ENCODE peak calls at places on chromosomes 13 and 19, in four cellular contexts. L is K562, R is HepG2, F is GM12878. K is an unnamed sample.

GRCh38 chr13:45851171-45851889 is at the start of gene SIAH3:
- DNase-seq in R (no peak), F (no peak), L (no peak), K (no peak)

GRCh38 chr13:33213797-33214196 is 71.8 kb downstream of the STARD13 start:
- DNase-seq in F (no peak), L (no peak), R (no peak), K (no peak)

GRCh38 chr13:100674848-100675659 is 459 bp upstream of the TMTC4 start:
- DNase-seq in L (peak), F (peak), R (peak), K (peak)

GRCh38 chr13:91955546-91956355 is 557.3 kb downstream of the GPC5 start:
- DNase-seq in L (no peak), R (no peak), F (no peak), K (no peak)

GRCh38 chr13:102399791-102400618 is 1.8 kb downstream of the FGF14 start:
- DNase-seq in F (no peak), L (no peak), R (no peak), K (no peak)

GRCh38 chr13:112783946-112784500 is 94.2 kb downstream of the ATP11A start:
- DNase-seq in R (no peak), L (no peak), F (no peak), K (no peak)

GRCh38 chr19:37855098-37855497 is 51.3 kb downstream of the WDR87 start:
- DNase-seq in L (no peak), F (no peak), R (no peak), K (no peak)

GRCh38 chr19:45814166-45814780 is 835 bp downstream of the RSPH6A start:
- DNase-seq in R (no peak), F (no peak), L (no peak), K (no peak)

GRCh38 chr19:28027116-28027515 is 1185.8 kb downstream of the UQCRFS1 start:
- DNase-seq in F (no peak), R (no peak), L (no peak), K (no peak)

GRCh38 chr19:33621065-33621785 is 528 bp upstream of the CHST8 start:
- DNase-seq in R (no peak), L (no peak), F (no peak), K (no peak)

GRCh38 chr13:52830946-52831345 is 17.5 kb downstream of the PCDH8 start:
- DNase-seq in R (no peak), F (no peak), L (no peak), K (no peak)

GRCh38 chr13:41017153-41017552 is 2.0 kb downstream of the ELF1 start:
- DNase-seq in R (no peak), F (no peak), L (no peak), K (no peak)

GRCh38 chr19:33687761-33688656 is 66.3 kb downstream of the CHST8 start:
- DNase-seq in F (no peak), R (no peak), L (no peak), K (no peak)

DNA sequence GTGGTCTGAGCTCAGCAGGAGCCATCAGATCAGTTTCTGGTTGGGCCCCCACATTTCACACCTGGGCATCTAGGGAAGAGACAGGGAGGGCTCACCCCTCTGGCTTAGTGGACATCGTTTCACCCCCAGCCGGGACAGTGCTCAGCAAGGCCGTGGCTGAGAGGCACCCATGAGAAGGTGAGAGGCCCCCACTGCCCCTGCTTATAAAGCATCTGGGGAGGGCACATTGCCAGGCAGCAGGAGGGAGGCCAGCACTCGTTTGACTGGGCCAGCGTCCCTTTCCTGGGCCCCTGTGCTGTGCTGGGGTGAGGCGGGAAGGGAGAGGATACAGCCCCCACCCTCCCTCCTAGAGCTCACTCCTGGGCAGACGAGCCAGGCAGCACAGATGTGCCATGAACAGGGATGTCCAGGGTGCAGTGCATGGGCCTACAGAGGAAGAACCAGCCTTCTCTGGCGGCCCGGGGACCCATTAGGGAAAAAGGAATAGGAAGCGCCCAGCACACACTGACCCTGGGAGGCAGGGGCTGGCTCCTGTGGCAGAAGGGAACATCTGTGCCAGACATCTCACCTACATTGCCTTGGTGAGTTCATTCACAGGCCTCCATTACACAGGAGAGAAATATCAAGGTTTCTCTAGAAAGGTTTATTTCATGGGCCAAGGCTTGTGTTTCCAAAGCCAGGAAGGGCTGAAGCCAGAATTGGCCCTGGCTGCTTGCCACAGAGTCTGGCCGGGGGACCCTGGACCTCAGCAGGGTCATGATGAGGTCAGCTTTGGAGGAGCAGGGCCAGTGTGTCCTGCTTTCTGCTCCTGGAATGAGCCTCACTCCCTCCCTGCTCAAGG is 7.7 kb downstream of the AP1M1 start:
- DNase-seq in L (no peak), F (no peak), R (peak), K (no peak)
- TF ChIP-seq FOXK2 in L (no peak), F (no peak), R (no peak), K (no peak)

GRCh38 chr13:114047358-114047881 is 73.5 kb upstream of the C13orf46 start:
- DNase-seq in R (no peak), L (peak), F (peak), K (no peak)
- TF ChIP-seq FOXM1 in R (no peak), L (no peak), F (no peak), K (no peak)

DNA sequence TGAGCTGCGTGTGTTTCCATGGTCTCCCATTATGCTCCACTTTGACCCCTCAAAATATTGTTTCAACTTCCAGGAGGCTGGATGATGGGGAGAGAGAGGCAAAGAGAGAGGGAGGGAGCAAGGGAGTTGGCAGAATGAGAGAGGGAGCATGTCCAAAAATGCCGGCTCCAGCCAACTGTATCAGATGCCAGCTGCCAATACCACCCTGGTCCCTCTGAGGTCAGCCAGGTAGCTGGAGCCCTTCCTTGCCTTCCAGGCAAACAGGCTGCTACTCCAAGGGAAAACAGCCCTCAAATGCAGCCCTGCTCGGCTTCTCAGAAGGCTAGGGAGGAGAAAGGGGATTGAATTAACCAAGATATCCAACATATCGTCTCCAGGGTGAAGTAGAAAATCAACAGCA is 440.0 kb downstream of the TSHZ3 start:
- DNase-seq in R (no peak), F (no peak), L (no peak), K (no peak)
- TF ChIP-seq TARDBP in R (no peak), F (no peak), L (no peak), K (no peak)

GRCh38 chr19:48997972-48998371 is 4.3 kb downstream of the RUVBL2 start:
- DNase-seq in R (peak), L (peak), F (no peak), K (peak)
- TF ChIP-seq FOXK2 in R (no peak), L (no peak), F (no peak), K (no peak)

DNA sequence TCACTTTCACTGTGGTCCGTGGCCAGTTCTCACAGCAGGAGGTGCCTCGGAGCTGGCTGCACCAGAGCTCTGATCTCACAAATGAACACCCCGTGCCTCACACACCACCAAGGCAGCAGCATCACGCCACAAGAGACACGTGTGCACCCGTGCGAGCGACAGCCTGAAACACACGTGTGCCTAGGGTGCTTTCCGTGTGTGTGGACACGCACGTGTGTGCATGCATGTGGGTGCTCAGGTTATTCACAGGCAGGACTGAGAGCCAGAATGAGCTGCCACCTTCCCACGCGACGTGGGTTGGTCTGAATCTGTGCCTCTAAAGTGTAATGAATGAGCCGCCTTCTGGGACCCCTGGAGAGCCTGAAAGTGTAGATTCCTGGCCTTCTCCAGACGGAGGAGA is 67.6 kb upstream of the C13orf46 start:
- DNase-seq in R (no peak), F (no peak), L (no peak), K (no peak)
- TF ChIP-seq FOXM1 in R (no peak), F (no peak), L (no peak), K (no peak)

GRCh38 chr19:22421797-22422196 is 349 bp downstream of the ZNF98 start:
- DNase-seq in F (no peak), R (no peak), L (no peak), K (no peak)

GRCh38 chr19:22426901-22427300 is 4.8 kb upstream of the ZNF98 start:
- DNase-seq in F (no peak), L (no peak), R (no peak), K (no peak)

GRCh38 chr19:22428299-22428913 is 6.3 kb upstream of the ZNF98 start:
- DNase-seq in R (no peak), F (no peak), L (no peak), K (no peak)

GRCh38 chr19:22422220-22422619 is at the start of gene ZNF98:
- DNase-seq in R (no peak), F (no peak), L (no peak), K (no peak)

DNA sequence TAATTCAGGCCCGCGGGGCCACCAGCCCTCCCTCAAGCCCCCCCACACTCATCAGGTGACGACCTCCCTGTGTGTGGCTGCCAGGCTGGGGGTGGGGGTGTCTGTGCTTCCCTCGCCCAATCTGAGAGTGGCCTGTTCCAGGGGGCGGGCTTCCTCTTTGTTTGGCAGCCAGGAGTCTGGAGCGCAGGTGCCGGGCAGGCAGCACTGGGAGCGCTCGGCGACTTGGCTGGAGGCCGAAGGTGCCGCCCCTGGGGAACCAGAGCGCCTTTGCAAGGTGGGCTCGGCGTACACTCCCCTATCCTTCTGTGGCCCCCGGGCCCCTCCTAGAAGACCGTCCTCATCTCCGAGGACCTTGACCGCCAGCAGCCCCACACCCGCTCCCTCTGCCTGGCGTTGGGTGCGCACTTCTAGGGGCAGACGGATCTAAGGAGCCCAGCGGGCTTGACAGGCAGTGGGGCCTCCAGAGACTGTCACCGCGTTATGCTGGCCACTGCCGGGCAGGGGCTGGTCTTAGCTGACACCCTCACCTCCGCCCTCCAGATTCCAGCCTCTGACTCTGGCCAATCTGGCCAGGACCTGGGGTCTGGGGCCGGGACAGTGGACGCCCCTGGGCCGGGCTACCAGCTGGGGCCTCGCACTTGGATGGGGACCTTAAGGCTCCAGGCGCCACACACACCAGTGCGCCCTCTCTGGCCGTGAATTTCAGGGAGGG is 5.6 kb upstream of the ZNF98 start:
- DNase-seq in R (no peak), F (no peak), L (no peak), K (no peak)
- TF ChIP-seq TARDBP in R (no peak), F (no peak), L (no peak), K (no peak)

GRCh38 chr13:97117388-97117910 is 104.7 kb upstream of the MBNL2 start:
- DNase-seq in L (no peak), F (no peak), R (no peak), K (no peak)

GRCh38 chr13:97119899-97120745 is 102.0 kb upstream of the MBNL2 start:
- DNase-seq in R (no peak), L (no peak), F (no peak), K (no peak)

GRCh38 chr13:97114696-97115095 is 107.4 kb upstream of the MBNL2 start:
- DNase-seq in L (no peak), R (no peak), F (no peak), K (no peak)

GRCh38 chr13:97113231-97114001 is 108.7 kb upstream of the MBNL2 start:
- DNase-seq in F (no peak), L (no peak), R (no peak), K (no peak)

DNA sequence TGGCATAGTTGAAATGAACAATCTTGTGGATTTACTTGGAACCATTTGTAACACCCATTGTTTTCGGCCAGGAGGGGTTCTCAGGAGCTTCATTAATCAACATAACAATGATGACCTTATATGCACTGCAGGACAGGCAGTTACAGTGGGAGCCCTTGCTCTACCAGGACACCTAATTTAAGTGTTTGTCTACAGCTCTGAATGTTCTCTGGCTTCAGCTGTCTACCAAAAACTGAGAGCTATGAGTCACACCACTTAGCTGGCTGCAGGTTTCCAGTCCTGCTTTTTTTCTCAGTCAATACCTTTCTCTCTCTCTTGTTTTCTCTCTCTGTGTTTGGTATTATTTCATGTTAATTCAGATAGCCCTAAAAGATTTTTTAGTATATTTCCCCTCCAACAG is 105.4 kb upstream of the MBNL2 start:
- DNase-seq in F (no peak), L (no peak), R (no peak), K (no peak)
- TF ChIP-seq FOXK2 in F (no peak), L (no peak), R (no peak), K (no peak)